ENCODE peak calls at places on chromosome 18, in nine cellular contexts. Z, W, O, D, K, C, Q, U and B are unnamed samples.

GRCh38 chr18:43805646-43806194 is 528.4 kb upstream of the SYT4 start:
- DNase-seq in Z (no peak), W (no peak), O (no peak), D (no peak), K (no peak), C (no peak), Q (no peak), U (no peak), B (no peak)

GRCh38 chr18:76209597-76209996 is 285.4 kb downstream of the ZNF516 start:
- DNase-seq in Z (no peak), W (no peak), O (no peak), D (no peak), K (no peak), C (no peak), Q (no peak), U (no peak), B (no peak)

GRCh38 chr18:41396861-41397260 is 558.2 kb upstream of the PIK3C3 start:
- DNase-seq in Z (no peak), W (no peak), O (no peak), D (no peak), K (no peak), C (no peak), Q (no peak), U (no peak), B (no peak)

GRCh38 chr18:4987452-4988405 is 209.3 kb downstream of the AKAIN1 start:
- DNase-seq in Z (peak), W (no peak), O (no peak), D (no peak), K (no peak), C (no peak), Q (no peak), U (no peak), B (no peak)

GRCh38 chr18:63763831-63764600 is 11.2 kb upstream of the SERPINB7 start:
- DNase-seq in Z (no peak), W (no peak), O (no peak), D (no peak), K (no peak), C (no peak), Q (no peak), U (no peak), B (no peak)

GRCh38 chr18:8946046-8946838 is 156.3 kb upstream of the NDUFV2 start:
- DNase-seq in Z (no peak), W (no peak), O (no peak), D (no peak), K (no peak), C (no peak), Q (no peak), U (no peak), B (no peak)

GRCh38 chr18:41974661-41975286 is 19.7 kb downstream of the PIK3C3 start:
- DNase-seq in Z (no peak), W (no peak), O (no peak), D (no peak), K (no peak), C (no peak), Q (no peak), U (no peak), B (no peak)

GRCh38 chr18:12518326-12518725 is 110.6 kb downstream of the PRELID3A start:
- DNase-seq in Z (no peak), W (no peak), O (no peak), D (no peak), K (no peak), C (no peak), Q (no peak), U (no peak), B (no peak)

GRCh38 chr18:31274915-31275314 is 43.0 kb upstream of the DSG1 start:
- DNase-seq in Z (no peak), W (peak), O (peak), D (no peak), K (peak), C (peak), Q (peak), U (peak), B (peak)

GRCh38 chr18:71239111-71239624 is 950.3 kb downstream of the SOCS6 start:
- DNase-seq in Z (no peak), W (no peak), O (no peak), D (no peak), K (no peak), C (no peak), Q (no peak), U (no peak), B (no peak)

GRCh38 chr18:77129150-77129551 is 3.4 kb downstream of the MBP start:
- DNase-seq in Z (no peak), W (no peak), O (peak), D (no peak), K (no peak), C (no peak), Q (no peak), U (no peak), B (no peak)

GRCh38 chr18:77657651-77658308 is 408.1 kb downstream of the GALR1 start:
- DNase-seq in Z (no peak), W (no peak), O (no peak), D (no peak), K (no peak), C (no peak), Q (no peak), U (no peak), B (no peak)

GRCh38 chr18:78751664-78752063 is 228.0 kb upstream of the SALL3 start:
- DNase-seq in Z (peak), W (no peak), O (no peak), D (no peak), K (no peak), C (no peak), Q (no peak), U (no peak), B (no peak)

GRCh38 chr18:25047421-25047820 is 304.5 kb downstream of the ZNF521 start:
- DNase-seq in Z (no peak), W (no peak), O (no peak), D (no peak), K (no peak), C (no peak), Q (no peak), U (no peak), B (no peak)

GRCh38 chr18:75070625-75071483 is 138.1 kb downstream of the PTGR3 start:
- DNase-seq in Z (no peak), W (no peak), O (no peak), D (peak), K (no peak), C (peak), Q (peak), U (no peak), B (peak)

GRCh38 chr18:10907749-10908148 is 241.6 kb downstream of the PIEZO2 start:
- DNase-seq in Z (no peak), W (no peak), O (no peak), D (no peak), K (no peak), C (no peak), Q (no peak), U (no peak), B (no peak)

GRCh38 chr18:10164241-10165160 is 250.7 kb downstream of the VAPA start:
- DNase-seq in Z (no peak), W (peak), O (no peak), D (peak), K (no peak), C (no peak), Q (no peak), U (no peak), B (no peak)

GRCh38 chr18:45213040-45213333 is 402.3 kb upstream of the SLC14A2 start:
- DNase-seq in Z (no peak), W (no peak), O (no peak), D (no peak), K (no peak), C (no peak), Q (no peak), U (no peak), B (no peak)
- TF ChIP-seq CTCF in Z (peak), W (no peak), O (no peak), D (no peak), K (no peak), C (no peak), Q (no peak), U (peak), B (no peak)

DNA sequence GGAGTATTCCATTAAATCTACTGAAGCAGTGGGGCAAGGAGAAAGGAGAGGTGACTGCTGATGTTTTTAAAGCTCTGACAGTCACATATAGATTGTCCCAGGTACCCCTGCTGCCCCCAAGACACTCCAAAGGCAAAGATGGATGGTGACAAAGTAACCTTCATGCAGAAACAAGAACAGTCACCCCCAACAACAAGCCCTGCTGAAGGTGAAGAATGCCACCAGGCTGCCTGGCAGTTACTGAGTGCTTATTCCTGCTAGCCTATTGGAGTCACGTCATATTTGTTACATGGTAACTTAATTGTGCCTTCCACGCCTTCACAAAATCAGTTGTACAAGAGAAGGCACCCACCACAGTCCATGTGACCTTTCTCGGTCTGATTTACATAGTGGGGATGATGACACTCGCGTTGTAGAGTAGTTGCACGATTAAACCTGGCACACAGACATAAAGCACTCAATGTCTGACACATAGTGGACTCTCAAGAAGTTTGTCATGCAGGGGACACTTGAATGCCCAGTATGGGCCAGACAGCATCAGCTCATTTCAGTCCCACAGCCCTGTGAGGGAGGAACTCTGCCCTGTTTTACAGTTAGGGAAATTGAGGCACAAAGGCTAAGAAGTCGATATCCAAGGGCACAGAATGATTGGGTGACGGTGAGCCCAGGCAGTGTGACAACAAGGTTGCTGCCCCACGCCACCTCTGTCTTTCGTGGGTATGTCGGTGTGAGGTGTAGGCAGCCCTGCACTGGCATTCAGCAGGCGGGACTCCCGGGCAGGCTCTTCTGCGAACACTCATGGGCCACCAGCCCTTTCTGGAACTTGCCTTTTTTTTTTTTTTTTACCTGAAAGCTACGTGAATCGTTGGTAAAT is 62.7 kb downstream of the ZCCHC2 start:
- DNase-seq in Z (no peak), W (no peak), O (no peak), D (no peak), K (no peak), C (no peak), Q (no peak), U (no peak), B (no peak)
- H3K27ac ChIP-seq in Z (no peak), W (no peak), O (no peak), D (no peak), K (no peak), C (no peak), Q (no peak), U (no peak), B (no peak)

GRCh38 chr18:59646946-59647307 is 50.3 kb downstream of the CCBE1 start:
- DNase-seq in Z (no peak), W (no peak), O (no peak), D (no peak), K (no peak), C (no peak), Q (no peak), U (no peak), B (no peak)

GRCh38 chr18:59643740-59644139 is 53.5 kb downstream of the CCBE1 start:
- DNase-seq in Z (no peak), W (no peak), O (no peak), D (no peak), K (no peak), C (no peak), Q (no peak), U (no peak), B (no peak)

GRCh38 chr18:59650266-59650820 is 46.9 kb downstream of the CCBE1 start:
- DNase-seq in Z (no peak), W (no peak), O (no peak), D (peak), K (no peak), C (no peak), Q (no peak), U (no peak), B (no peak)

GRCh38 chr18:59649575-59649974 is 47.6 kb downstream of the CCBE1 start:
- DNase-seq in Z (no peak), W (no peak), O (no peak), D (no peak), K (no peak), C (no peak), Q (no peak), U (no peak), B (no peak)

GRCh38 chr18:59646228-59646945 is 50.8 kb downstream of the CCBE1 start:
- DNase-seq in Z (peak), W (no peak), O (no peak), D (no peak), K (no peak), C (no peak), Q (no peak), U (no peak), B (no peak)
- TF ChIP-seq CTCF in Z (peak), W (no peak), O (no peak), D (peak), K (no peak), C (peak), Q (peak), U (no peak), B (no peak)

GRCh38 chr18:59674534-59674933 is 22.7 kb downstream of the CCBE1 start:
- DNase-seq in Z (no peak), W (no peak), O (no peak), D (no peak), K (no peak), C (no peak), Q (no peak), U (no peak), B (no peak)
- H3K27ac ChIP-seq in Z (no peak), W (no peak), O (no peak), D (no peak), K (no peak), C (no peak), Q (no peak), U (no peak), B (no peak)

GRCh38 chr18:65936678-65937077 is 185.9 kb downstream of the CDH7 start:
- DNase-seq in Z (no peak), W (no peak), O (no peak), D (no peak), K (no peak), C (no peak), Q (no peak), U (no peak), B (no peak)
- TF ChIP-seq CTCF in Z (peak), W (no peak), O (no peak), D (no peak), K (no peak), C (no peak), Q (no peak), U (no peak), B (no peak)

GRCh38 chr18:39938678-39939077 is 2016.4 kb upstream of the PIK3C3 start:
- DNase-seq in Z (no peak), W (no peak), O (no peak), D (no peak), K (no peak), C (no peak), Q (no peak), U (no peak), B (no peak)
- H3K27ac ChIP-seq in Z (no peak), W (no peak), O (no peak), D (no peak), K (no peak), C (no peak), Q (no peak), U (no peak), B (no peak)

GRCh38 chr18:48297139-48297538 is 112.0 kb downstream of the ZBTB7C start:
- DNase-seq in Z (no peak), W (no peak), O (no peak), D (no peak), K (no peak), C (no peak), Q (no peak), U (no peak), B (no peak)

GRCh38 chr18:48296581-48296980 is 112.6 kb downstream of the ZBTB7C start:
- DNase-seq in Z (no peak), W (no peak), O (no peak), D (no peak), K (no peak), C (no peak), Q (no peak), U (no peak), B (no peak)

GRCh38 chr18:48294894-48295585 is 114.1 kb downstream of the ZBTB7C start:
- DNase-seq in Z (no peak), W (no peak), O (no peak), D (no peak), K (no peak), C (no peak), Q (no peak), U (no peak), B (peak)

GRCh38 chr18:48293954-48294893 is 115.0 kb downstream of the ZBTB7C start:
- DNase-seq in Z (no peak), W (peak), O (peak), D (peak), K (no peak), C (no peak), Q (no peak), U (no peak), B (peak)

DNA sequence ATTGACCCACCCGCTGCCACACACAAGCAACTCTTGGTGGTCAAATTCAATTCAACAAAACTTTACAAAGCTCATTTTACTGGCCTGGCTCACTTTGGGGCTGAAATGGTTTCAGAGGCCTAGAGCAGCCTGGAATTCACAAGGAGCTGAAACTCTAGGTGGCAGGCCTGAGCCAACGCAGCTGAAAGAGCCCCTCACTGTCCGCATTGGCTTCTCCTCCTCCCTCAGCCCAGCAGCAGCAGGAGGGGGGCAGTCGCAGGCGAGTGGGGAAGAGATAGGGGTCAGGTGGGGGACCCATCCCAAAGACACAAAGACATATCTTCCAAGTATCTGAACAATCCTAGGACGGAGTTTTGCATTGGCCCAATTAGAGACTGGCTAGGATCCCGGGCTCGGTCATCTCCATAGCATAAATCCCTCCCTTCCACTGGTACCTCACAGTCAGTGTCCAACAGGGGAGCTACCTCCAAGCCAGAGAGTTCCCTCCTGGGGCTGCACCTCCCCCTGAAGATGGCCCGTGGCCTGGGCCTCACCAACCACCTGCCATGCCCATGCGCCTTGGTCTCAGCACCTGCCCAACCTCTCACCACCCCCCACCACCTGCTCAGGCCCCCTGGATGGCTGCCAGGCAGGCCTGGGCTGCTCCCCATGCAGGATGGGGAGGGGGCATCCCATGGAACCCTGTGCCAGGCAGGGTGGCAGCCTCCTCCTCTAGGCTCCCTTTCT is 113.4 kb downstream of the ZBTB7C start:
- DNase-seq in Z (peak), W (no peak), O (no peak), D (peak), K (no peak), C (no peak), Q (no peak), U (no peak), B (no peak)
- TF ChIP-seq CTCF in Z (peak), W (no peak), O (peak), D (peak), K (no peak), C (peak), Q (peak), U (peak), B (no peak)

GRCh38 chr18:51194604-51195003 is 2.9 kb downstream of the MEX3C start:
- DNase-seq in Z (no peak), W (no peak), O (no peak), D (no peak), K (no peak), C (no peak), Q (no peak), U (no peak), B (no peak)

GRCh38 chr18:51195602-51196115 is 1.8 kb downstream of the MEX3C start:
- DNase-seq in Z (peak), W (peak), O (no peak), D (peak), K (no peak), C (peak), Q (peak), U (no peak), B (no peak)

GRCh38 chr18:51195086-51195601 is 2.3 kb downstream of the MEX3C start:
- DNase-seq in Z (no peak), W (no peak), O (no peak), D (no peak), K (no peak), C (no peak), Q (no peak), U (no peak), B (no peak)

GRCh38 chr18:51192026-51192425 is 5.5 kb downstream of the MEX3C start:
- DNase-seq in Z (no peak), W (no peak), O (no peak), D (no peak), K (no peak), C (no peak), Q (no peak), U (no peak), B (no peak)

GRCh38 chr18:51193621-51194287 is 3.7 kb downstream of the MEX3C start:
- DNase-seq in Z (no peak), W (no peak), O (no peak), D (no peak), K (no peak), C (no peak), Q (no peak), U (no peak), B (no peak)
- H3K27ac ChIP-seq in Z (no peak), W (peak), O (peak), D (no peak), K (no peak), C (no peak), Q (no peak), U (peak), B (no peak)

GRCh38 chr18:34970106-34970505 is 71.1 kb upstream of the MAPRE2 start:
- DNase-seq in Z (no peak), W (no peak), O (no peak), D (no peak), K (no peak), C (no peak), Q (no peak), U (no peak), B (no peak)

GRCh38 chr18:34976534-34976898 is 64.7 kb upstream of the MAPRE2 start:
- DNase-seq in Z (no peak), W (no peak), O (no peak), D (no peak), K (no peak), C (no peak), Q (no peak), U (no peak), B (no peak)

GRCh38 chr18:34972765-34973414 is 68.3 kb upstream of the MAPRE2 start:
- DNase-seq in Z (no peak), W (no peak), O (no peak), D (no peak), K (no peak), C (no peak), Q (no peak), U (no peak), B (no peak)

GRCh38 chr18:34976084-34976483 is 65.1 kb upstream of the MAPRE2 start:
- DNase-seq in Z (no peak), W (no peak), O (no peak), D (no peak), K (no peak), C (no peak), Q (no peak), U (no peak), B (no peak)

DNA sequence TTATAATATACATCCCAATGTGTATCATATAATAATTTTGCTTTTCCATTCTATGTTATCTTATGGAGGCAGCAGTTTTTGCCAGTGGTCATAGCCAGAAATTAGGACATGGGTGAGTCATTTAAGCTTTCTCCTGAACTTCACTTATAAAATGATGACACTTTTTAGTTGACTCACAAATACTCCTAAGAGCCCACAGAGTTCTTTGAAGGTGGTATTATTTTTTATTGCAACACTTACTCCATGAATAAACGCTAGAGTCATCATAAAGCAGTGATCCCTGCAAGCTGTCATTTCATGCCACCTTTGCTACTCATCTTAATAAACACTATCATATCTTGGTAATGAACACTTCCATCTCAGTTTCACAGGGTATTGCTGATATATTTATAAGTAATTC is 69.9 kb upstream of the MAPRE2 start:
- DNase-seq in Z (no peak), W (no peak), O (no peak), D (no peak), K (no peak), C (no peak), Q (no peak), U (no peak), B (no peak)
- TF ChIP-seq CTCF in Z (no peak), W (no peak), O (no peak), D (no peak), K (no peak), C (no peak), Q (no peak), U (no peak), B (no peak)